ENCODE peak calls at places on chromosome 14, in nine cellular contexts. I, W, X, T, Z, A, Y, V and P are unnamed samples.

GRCh38 chr14:72928872-72929271 is 2.6 kb downstream of the DCAF4 start:
- DNase-seq in I (no peak), W (no peak), X (no peak), T (no peak), Z (no peak), A (no peak), Y (no peak), V (no peak), P (no peak)

GRCh38 chr14:34562776-34563150 is 23.3 kb upstream of the EAPP start:
- DNase-seq in I (no peak), W (no peak), X (no peak), T (no peak), Z (no peak), A (no peak), Y (no peak), V (no peak), P (no peak)

GRCh38 chr14:104285483-104285790 is 147.1 kb downstream of the KIF26A start:
- DNase-seq in I (no peak), W (no peak), X (no peak), T (no peak), Z (no peak), A (no peak), Y (no peak), V (no peak), P (no peak)

GRCh38 chr14:30597496-30597895 is 24.6 kb upstream of the SCFD1 start:
- DNase-seq in I (no peak), W (no peak), X (no peak), T (no peak), Z (no peak), A (no peak), Y (no peak), V (no peak), P (no peak)

GRCh38 chr14:102774391-102775153 is 2.7 kb upstream of the TRAF3 start:
- DNase-seq in I (peak; percentile 85), W (no peak), X (peak; percentile 77), T (peak; percentile 95), Z (peak; percentile 61), A (peak; percentile 83), Y (peak; percentile 57), V (peak; percentile 77), P (peak; percentile 81)

GRCh38 chr14:58772814-58773620 is 135.3 kb downstream of the DACT1 start:
- DNase-seq in I (no peak), W (no peak), X (no peak), T (no peak), Z (no peak), A (no peak), Y (no peak), V (peak; percentile 38), P (no peak)

GRCh38 chr14:92135269-92135668 is 13.5 kb downstream of the CPSF2 start:
- DNase-seq in I (peak; percentile 63), W (no peak), X (peak; percentile 63), T (peak; percentile 21), Z (no peak), A (peak; percentile 65), Y (no peak), V (no peak), P (no peak)

GRCh38 chr14:72675126-72675525 is 218.8 kb downstream of the DPF3 start:
- DNase-seq in I (no peak), W (no peak), X (no peak), T (peak; percentile 21), Z (no peak), A (no peak), Y (no peak), V (no peak), P (peak; percentile 43)

GRCh38 chr14:64755661-64756265 is 51.5 kb downstream of the PLEKHG3 start:
- DNase-seq in I (peak; percentile 58), W (no peak), X (peak; percentile 48), T (peak; percentile 48), Z (peak; percentile 86), A (no peak), Y (no peak), V (no peak), P (no peak)

GRCh38 chr14:101840649-101841365 is 79.3 kb downstream of the PPP2R5C start:
- DNase-seq in I (no peak), W (no peak), X (no peak), T (no peak), Z (no peak), A (no peak), Y (no peak), V (no peak), P (no peak)

GRCh38 chr14:77730976-77731497 is 23.1 kb downstream of the SLIRP start:
- DNase-seq in I (no peak), W (no peak), X (peak; percentile 55), T (no peak), Z (no peak), A (no peak), Y (no peak), V (no peak), P (no peak)

GRCh38 chr14:21960636-21961035 is 287.0 kb upstream of the OR4E1 start:
- DNase-seq in I (no peak), W (no peak), X (no peak), T (no peak), Z (no peak), A (no peak), Y (no peak), V (no peak), P (no peak)

GRCh38 chr14:33686218-33686617 is 264.7 kb downstream of the EGLN3 start:
- DNase-seq in I (peak; percentile 80), W (no peak), X (peak; percentile 91), T (no peak), Z (peak; percentile 85), A (no peak), Y (no peak), V (no peak), P (no peak)

GRCh38 chr14:73903028-73903427 is 16.4 kb downstream of the ZNF410 start:
- DNase-seq in I (peak; percentile 48), W (no peak), X (peak; percentile 35), T (no peak), Z (no peak), A (no peak), Y (no peak), V (no peak), P (no peak)

DNA sequence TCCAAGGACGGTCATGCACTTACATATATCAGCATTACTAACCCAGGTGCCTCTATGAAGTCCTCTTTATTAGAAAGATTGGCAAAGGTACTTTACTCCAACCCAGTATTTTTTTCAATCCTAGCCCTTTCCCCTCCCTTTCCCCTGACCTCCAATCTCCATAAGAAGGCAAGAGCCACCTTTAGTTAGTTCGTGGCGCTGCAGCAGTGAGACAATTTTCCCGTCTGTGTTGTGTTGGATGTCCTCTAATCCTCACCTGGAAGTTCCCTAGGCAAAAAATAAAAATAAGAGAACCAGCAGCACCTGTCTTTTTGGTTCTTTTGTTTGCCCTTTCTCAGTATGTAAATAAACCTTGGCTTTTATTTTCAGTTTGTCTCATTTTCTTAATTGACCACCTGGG is 439.6 kb upstream of the LRFN5 start:
- DNase-seq in I (no peak), W (no peak), X (no peak), T (no peak), Z (no peak), A (no peak), Y (no peak), V (peak; percentile 35), P (no peak)
- TF ChIP-seq CTCF in I (no peak), W (no peak), X (no peak), T (no peak), Z (no peak), A (no peak), Y (no peak), V (peak; percentile 43), P (no peak)

DNA sequence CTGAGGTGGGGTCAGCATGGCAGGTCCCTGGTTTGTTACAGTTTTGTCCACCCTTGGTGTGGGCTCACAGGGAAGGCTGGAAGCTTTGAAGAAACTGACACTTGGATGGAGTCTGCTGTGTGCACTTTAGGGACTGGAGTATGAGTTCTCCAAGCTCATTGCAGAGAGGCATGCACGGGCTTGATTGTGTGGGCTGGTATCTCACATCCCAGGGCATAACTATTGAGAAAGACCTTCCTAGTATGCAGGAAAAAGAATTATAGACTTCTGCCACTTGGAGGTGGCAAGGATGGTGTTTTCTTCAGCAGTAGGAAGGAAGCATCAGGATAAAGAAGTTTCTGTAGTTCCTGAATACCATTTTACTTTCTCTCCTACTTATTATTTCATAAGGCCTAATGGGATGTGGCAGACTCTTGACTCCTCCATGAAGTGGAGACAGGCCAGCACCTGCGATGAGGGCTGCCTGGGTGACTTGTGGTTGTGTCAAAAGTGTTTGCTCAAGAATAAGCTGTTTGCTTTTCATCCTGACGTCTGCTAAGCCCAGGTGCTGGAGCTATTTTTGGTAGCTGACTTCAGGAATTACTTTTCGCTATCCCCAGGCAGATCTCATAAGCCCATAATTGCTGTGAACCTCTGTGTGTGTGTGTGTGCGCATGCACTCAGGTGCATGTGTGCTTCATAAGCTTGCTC is 125.8 kb downstream of the KTN1 start:
- DNase-seq in I (no peak), W (peak; percentile 78), X (no peak), T (no peak), Z (peak; percentile 45), A (no peak), Y (no peak), V (no peak), P (no peak)
- TF ChIP-seq CTCF in I (no peak), W (no peak), X (no peak), T (no peak), Z (no peak), A (no peak), Y (no peak), V (no peak), P (no peak)

GRCh38 chr14:50109342-50109741 is 7.0 kb downstream of the VCPKMT start:
- DNase-seq in I (peak; percentile 40), W (no peak), X (peak; percentile 37), T (no peak), Z (no peak), A (peak; percentile 40), Y (no peak), V (no peak), P (no peak)
- TF ChIP-seq CTCF in I (peak; percentile 45), W (no peak), X (peak; percentile 32), T (no peak), Z (no peak), A (peak; percentile 41), Y (no peak), V (peak; percentile 51), P (no peak)

GRCh38 chr14:93903342-93904184 is 23.6 kb upstream of the FAM181A start:
- DNase-seq in I (no peak), W (no peak), X (no peak), T (no peak), Z (no peak), A (no peak), Y (peak; percentile 28), V (peak; percentile 71), P (no peak)

GRCh38 chr14:93909429-93910128 is 17.6 kb upstream of the FAM181A start:
- DNase-seq in I (no peak), W (no peak), X (no peak), T (no peak), Z (no peak), A (peak; percentile 42), Y (no peak), V (no peak), P (no peak)

GRCh38 chr14:93905623-93906022 is 21.5 kb upstream of the FAM181A start:
- DNase-seq in I (no peak), W (no peak), X (no peak), T (no peak), Z (no peak), A (no peak), Y (no peak), V (no peak), P (no peak)

GRCh38 chr14:93902619-93903307 is 24.4 kb upstream of the FAM181A start:
- DNase-seq in I (no peak), W (no peak), X (no peak), T (no peak), Z (no peak), A (no peak), Y (no peak), V (no peak), P (no peak)

GRCh38 chr14:93906341-93907329 is 20.5 kb upstream of the FAM181A start:
- DNase-seq in I (peak; percentile 44), W (peak; percentile 68), X (peak; percentile 37), T (peak; percentile 72), Z (peak; percentile 83), A (peak; percentile 52), Y (peak; percentile 72), V (peak; percentile 86), P (peak; percentile 84)
- TF ChIP-seq CTCF in I (peak; percentile 62), W (peak; percentile 27), X (peak; percentile 73), T (peak; percentile 84), Z (peak; percentile 68), A (peak; percentile 84), Y (peak; percentile 47), V (peak; percentile 92), P (peak; percentile 85)